ENCODE peak calls at places on chromosomes 2 and 18, in nine cellular contexts. One of them, this sample, is unnamed.

GRCh38 chr18:78892201-78892600 is 87.4 kb upstream of the SALL3 start:
- DNase-seq in left colon: no peak
- DNase-seq in CD8-positive, alpha-beta memory T cell: no peak
- DNase-seq in T-helper 17 cell: no peak
- DNase-seq in foreskin fibroblast: no peak
- DNase-seq in activated CD8-positive, alpha-beta memory T cell treated with anti-CD3 and anti-CD28 coated beads, Interleukin-2, amount 50 U/mL, for 48 hours: no peak
- DNase-seq in ELR: no peak
- DNase-seq in T-helper 2 cell treated with Interferon-gamma antibody and Interleukin-4, amounts not matched to agents 5 μg/mL and 100 μg/mL, for 36 hours: no peak
- DNase-seq in 8988T: no peak
- DNase-seq in this sample: no peak

GRCh38 chr18:23227729-23228075 is 92.4 kb downstream of the CABLES1 start:
- DNase-seq in left colon: no peak
- DNase-seq in CD8-positive, alpha-beta memory T cell: no peak
- DNase-seq in T-helper 17 cell: no peak
- DNase-seq in foreskin fibroblast: no peak
- DNase-seq in activated CD8-positive, alpha-beta memory T cell treated with anti-CD3 and anti-CD28 coated beads, Interleukin-2, amount 50 U/mL, for 48 hours: no peak
- DNase-seq in ELR: no peak
- DNase-seq in T-helper 2 cell treated with Interferon-gamma antibody and Interleukin-4, amounts not matched to agents 5 μg/mL and 100 μg/mL, for 36 hours: no peak
- DNase-seq in 8988T: no peak
- DNase-seq in this sample: no peak

GRCh38 chr2:189613650-189614420 is 33.2 kb upstream of the SLC40A1 start:
- DNase-seq in left colon: no peak
- DNase-seq in CD8-positive, alpha-beta memory T cell: no peak
- DNase-seq in T-helper 17 cell: no peak
- DNase-seq in foreskin fibroblast: peak
- DNase-seq in activated CD8-positive, alpha-beta memory T cell treated with anti-CD3 and anti-CD28 coated beads, Interleukin-2, amount 50 U/mL, for 48 hours: no peak
- DNase-seq in ELR: peak
- DNase-seq in T-helper 2 cell treated with Interferon-gamma antibody and Interleukin-4, amounts not matched to agents 5 μg/mL and 100 μg/mL, for 36 hours: no peak
- DNase-seq in 8988T: no peak
- DNase-seq in this sample: no peak

GRCh38 chr2:23698733-23699391 is 228.1 kb downstream of the ATAD2B start:
- DNase-seq in left colon: no peak
- DNase-seq in CD8-positive, alpha-beta memory T cell: no peak
- DNase-seq in T-helper 17 cell: no peak
- DNase-seq in foreskin fibroblast: no peak
- DNase-seq in activated CD8-positive, alpha-beta memory T cell treated with anti-CD3 and anti-CD28 coated beads, Interleukin-2, amount 50 U/mL, for 48 hours: no peak
- DNase-seq in ELR: no peak
- DNase-seq in T-helper 2 cell treated with Interferon-gamma antibody and Interleukin-4, amounts not matched to agents 5 μg/mL and 100 μg/mL, for 36 hours: no peak
- DNase-seq in 8988T: no peak
- DNase-seq in this sample: peak

GRCh38 chr2:10303634-10304378 is 1.1 kb downstream of the HPCAL1 start:
- DNase-seq in left colon: peak
- DNase-seq in CD8-positive, alpha-beta memory T cell: peak
- DNase-seq in T-helper 17 cell: no peak
- DNase-seq in foreskin fibroblast: peak
- DNase-seq in activated CD8-positive, alpha-beta memory T cell treated with anti-CD3 and anti-CD28 coated beads, Interleukin-2, amount 50 U/mL, for 48 hours: peak
- DNase-seq in ELR: peak
- DNase-seq in T-helper 2 cell treated with Interferon-gamma antibody and Interleukin-4, amounts not matched to agents 5 μg/mL and 100 μg/mL, for 36 hours: peak
- DNase-seq in 8988T: no peak
- DNase-seq in this sample: peak

GRCh38 chr2:215264374-215264773 is 47.5 kb upstream of the ATIC start:
- DNase-seq in left colon: no peak
- DNase-seq in CD8-positive, alpha-beta memory T cell: no peak
- DNase-seq in T-helper 17 cell: no peak
- DNase-seq in foreskin fibroblast: no peak
- DNase-seq in activated CD8-positive, alpha-beta memory T cell treated with anti-CD3 and anti-CD28 coated beads, Interleukin-2, amount 50 U/mL, for 48 hours: no peak
- DNase-seq in ELR: no peak
- DNase-seq in T-helper 2 cell treated with Interferon-gamma antibody and Interleukin-4, amounts not matched to agents 5 μg/mL and 100 μg/mL, for 36 hours: no peak
- DNase-seq in 8988T: no peak
- DNase-seq in this sample: no peak

GRCh38 chr2:161975062-161975812 is 98.8 kb downstream of the DPP4 start:
- DNase-seq in left colon: no peak
- DNase-seq in CD8-positive, alpha-beta memory T cell: no peak
- DNase-seq in T-helper 17 cell: no peak
- DNase-seq in foreskin fibroblast: no peak
- DNase-seq in activated CD8-positive, alpha-beta memory T cell treated with anti-CD3 and anti-CD28 coated beads, Interleukin-2, amount 50 U/mL, for 48 hours: no peak
- DNase-seq in ELR: no peak
- DNase-seq in T-helper 2 cell treated with Interferon-gamma antibody and Interleukin-4, amounts not matched to agents 5 μg/mL and 100 μg/mL, for 36 hours: no peak
- DNase-seq in 8988T: no peak
- DNase-seq in this sample: no peak

GRCh38 chr18:34661464-34662087 is 48.5 kb upstream of the DTNA start:
- DNase-seq in left colon: no peak
- DNase-seq in CD8-positive, alpha-beta memory T cell: no peak
- DNase-seq in T-helper 17 cell: no peak
- DNase-seq in foreskin fibroblast: peak
- DNase-seq in activated CD8-positive, alpha-beta memory T cell treated with anti-CD3 and anti-CD28 coated beads, Interleukin-2, amount 50 U/mL, for 48 hours: no peak
- DNase-seq in ELR: peak
- DNase-seq in T-helper 2 cell treated with Interferon-gamma antibody and Interleukin-4, amounts not matched to agents 5 μg/mL and 100 μg/mL, for 36 hours: no peak
- DNase-seq in 8988T: peak
- DNase-seq in this sample: no peak

GRCh38 chr2:157246212-157247067 is 11.1 kb upstream of the GALNT5 start:
- DNase-seq in left colon: no peak
- DNase-seq in CD8-positive, alpha-beta memory T cell: no peak
- DNase-seq in T-helper 17 cell: no peak
- DNase-seq in foreskin fibroblast: peak
- DNase-seq in activated CD8-positive, alpha-beta memory T cell treated with anti-CD3 and anti-CD28 coated beads, Interleukin-2, amount 50 U/mL, for 48 hours: peak
- DNase-seq in ELR: peak
- DNase-seq in T-helper 2 cell treated with Interferon-gamma antibody and Interleukin-4, amounts not matched to agents 5 μg/mL and 100 μg/mL, for 36 hours: no peak
- DNase-seq in 8988T: no peak
- DNase-seq in this sample: no peak

GRCh38 chr2:100653449-100654045 is 90.8 kb downstream of the PDCL3 start:
- DNase-seq in left colon: no peak
- DNase-seq in CD8-positive, alpha-beta memory T cell: no peak
- DNase-seq in T-helper 17 cell: no peak
- DNase-seq in foreskin fibroblast: no peak
- DNase-seq in activated CD8-positive, alpha-beta memory T cell treated with anti-CD3 and anti-CD28 coated beads, Interleukin-2, amount 50 U/mL, for 48 hours: no peak
- DNase-seq in ELR: no peak
- DNase-seq in T-helper 2 cell treated with Interferon-gamma antibody and Interleukin-4, amounts not matched to agents 5 μg/mL and 100 μg/mL, for 36 hours: no peak
- DNase-seq in 8988T: no peak
- DNase-seq in this sample: no peak

GRCh38 chr2:121790276-121790956 is 35.0 kb downstream of the TSN start:
- DNase-seq in left colon: no peak
- DNase-seq in CD8-positive, alpha-beta memory T cell: no peak
- DNase-seq in T-helper 17 cell: no peak
- DNase-seq in foreskin fibroblast: peak
- DNase-seq in activated CD8-positive, alpha-beta memory T cell treated with anti-CD3 and anti-CD28 coated beads, Interleukin-2, amount 50 U/mL, for 48 hours: no peak
- DNase-seq in ELR: peak
- DNase-seq in T-helper 2 cell treated with Interferon-gamma antibody and Interleukin-4, amounts not matched to agents 5 μg/mL and 100 μg/mL, for 36 hours: no peak
- DNase-seq in 8988T: peak
- DNase-seq in this sample: no peak

GRCh38 chr18:27075828-27076227 is 109.3 kb downstream of the CHST9 start:
- DNase-seq in left colon: no peak
- DNase-seq in CD8-positive, alpha-beta memory T cell: no peak
- DNase-seq in T-helper 17 cell: no peak
- DNase-seq in foreskin fibroblast: no peak
- DNase-seq in activated CD8-positive, alpha-beta memory T cell treated with anti-CD3 and anti-CD28 coated beads, Interleukin-2, amount 50 U/mL, for 48 hours: no peak
- DNase-seq in ELR: no peak
- DNase-seq in T-helper 2 cell treated with Interferon-gamma antibody and Interleukin-4, amounts not matched to agents 5 μg/mL and 100 μg/mL, for 36 hours: no peak
- DNase-seq in 8988T: no peak
- DNase-seq in this sample: no peak

GRCh38 chr2:67309281-67309680 is 87.9 kb upstream of the ETAA1 start:
- DNase-seq in left colon: no peak
- DNase-seq in CD8-positive, alpha-beta memory T cell: no peak
- DNase-seq in T-helper 17 cell: no peak
- DNase-seq in foreskin fibroblast: peak
- DNase-seq in activated CD8-positive, alpha-beta memory T cell treated with anti-CD3 and anti-CD28 coated beads, Interleukin-2, amount 50 U/mL, for 48 hours: no peak
- DNase-seq in ELR: peak
- DNase-seq in T-helper 2 cell treated with Interferon-gamma antibody and Interleukin-4, amounts not matched to agents 5 μg/mL and 100 μg/mL, for 36 hours: no peak
- DNase-seq in 8988T: no peak
- DNase-seq in this sample: no peak

GRCh38 chr2:106642679-106643078 is 155.5 kb downstream of the CD8B2 start:
- DNase-seq in left colon: no peak
- DNase-seq in CD8-positive, alpha-beta memory T cell: no peak
- DNase-seq in T-helper 17 cell: no peak
- DNase-seq in foreskin fibroblast: no peak
- DNase-seq in activated CD8-positive, alpha-beta memory T cell treated with anti-CD3 and anti-CD28 coated beads, Interleukin-2, amount 50 U/mL, for 48 hours: no peak
- DNase-seq in ELR: no peak
- DNase-seq in T-helper 2 cell treated with Interferon-gamma antibody and Interleukin-4, amounts not matched to agents 5 μg/mL and 100 μg/mL, for 36 hours: no peak
- DNase-seq in 8988T: no peak
- DNase-seq in this sample: no peak

GRCh38 chr2:241252778-241253475 is 62.5 kb downstream of the HDLBP start:
- DNase-seq in left colon: no peak
- DNase-seq in CD8-positive, alpha-beta memory T cell: no peak
- DNase-seq in T-helper 17 cell: no peak
- DNase-seq in foreskin fibroblast: no peak
- DNase-seq in activated CD8-positive, alpha-beta memory T cell treated with anti-CD3 and anti-CD28 coated beads, Interleukin-2, amount 50 U/mL, for 48 hours: no peak
- DNase-seq in ELR: no peak
- DNase-seq in T-helper 2 cell treated with Interferon-gamma antibody and Interleukin-4, amounts not matched to agents 5 μg/mL and 100 μg/mL, for 36 hours: no peak
- DNase-seq in 8988T: no peak
- DNase-seq in this sample: no peak

GRCh38 chr2:206276169-206276927 is 1.9 kb downstream of the ZDBF2 start:
- DNase-seq in left colon: no peak
- DNase-seq in CD8-positive, alpha-beta memory T cell: no peak
- DNase-seq in T-helper 17 cell: no peak
- DNase-seq in foreskin fibroblast: no peak
- DNase-seq in activated CD8-positive, alpha-beta memory T cell treated with anti-CD3 and anti-CD28 coated beads, Interleukin-2, amount 50 U/mL, for 48 hours: no peak
- DNase-seq in ELR: no peak
- DNase-seq in T-helper 2 cell treated with Interferon-gamma antibody and Interleukin-4, amounts not matched to agents 5 μg/mL and 100 μg/mL, for 36 hours: no peak
- DNase-seq in 8988T: no peak
- DNase-seq in this sample: no peak

GRCh38 chr2:62379576-62379975 is 126.4 kb downstream of the TMEM17 start:
- DNase-seq in left colon: no peak
- DNase-seq in CD8-positive, alpha-beta memory T cell: no peak
- DNase-seq in T-helper 17 cell: no peak
- DNase-seq in foreskin fibroblast: no peak
- DNase-seq in activated CD8-positive, alpha-beta memory T cell treated with anti-CD3 and anti-CD28 coated beads, Interleukin-2, amount 50 U/mL, for 48 hours: no peak
- DNase-seq in ELR: no peak
- DNase-seq in T-helper 2 cell treated with Interferon-gamma antibody and Interleukin-4, amounts not matched to agents 5 μg/mL and 100 μg/mL, for 36 hours: no peak
- DNase-seq in 8988T: no peak
- DNase-seq in this sample: no peak

GRCh38 chr2:166127217-166128155 is at the start of gene SCN1A:
- DNase-seq in left colon: no peak
- DNase-seq in CD8-positive, alpha-beta memory T cell: no peak
- DNase-seq in T-helper 17 cell: no peak
- DNase-seq in foreskin fibroblast: no peak
- DNase-seq in activated CD8-positive, alpha-beta memory T cell treated with anti-CD3 and anti-CD28 coated beads, Interleukin-2, amount 50 U/mL, for 48 hours: no peak
- DNase-seq in ELR: peak
- DNase-seq in T-helper 2 cell treated with Interferon-gamma antibody and Interleukin-4, amounts not matched to agents 5 μg/mL and 100 μg/mL, for 36 hours: no peak
- DNase-seq in 8988T: peak
- DNase-seq in this sample: no peak

GRCh38 chr2:132253496-132254305 is 91.9 kb upstream of the ANKRD30BL start:
- DNase-seq in left colon: no peak
- DNase-seq in CD8-positive, alpha-beta memory T cell: no peak
- DNase-seq in T-helper 17 cell: no peak
- DNase-seq in foreskin fibroblast: no peak
- DNase-seq in activated CD8-positive, alpha-beta memory T cell treated with anti-CD3 and anti-CD28 coated beads, Interleukin-2, amount 50 U/mL, for 48 hours: no peak
- DNase-seq in ELR: no peak
- DNase-seq in T-helper 2 cell treated with Interferon-gamma antibody and Interleukin-4, amounts not matched to agents 5 μg/mL and 100 μg/mL, for 36 hours: no peak
- DNase-seq in 8988T: no peak
- DNase-seq in this sample: no peak

GRCh38 chr18:23306842-23307241 is 146.2 kb upstream of the RIOK3 start:
- DNase-seq in left colon: no peak
- DNase-seq in CD8-positive, alpha-beta memory T cell: peak
- DNase-seq in T-helper 17 cell: no peak
- DNase-seq in foreskin fibroblast: no peak
- DNase-seq in activated CD8-positive, alpha-beta memory T cell treated with anti-CD3 and anti-CD28 coated beads, Interleukin-2, amount 50 U/mL, for 48 hours: peak
- DNase-seq in ELR: no peak
- DNase-seq in T-helper 2 cell treated with Interferon-gamma antibody and Interleukin-4, amounts not matched to agents 5 μg/mL and 100 μg/mL, for 36 hours: no peak
- DNase-seq in 8988T: no peak
- DNase-seq in this sample: no peak

GRCh38 chr2:38462121-38462634 is 85.1 kb upstream of the ATL2 start:
- DNase-seq in left colon: peak
- DNase-seq in CD8-positive, alpha-beta memory T cell: no peak
- DNase-seq in T-helper 17 cell: no peak
- DNase-seq in foreskin fibroblast: peak
- DNase-seq in activated CD8-positive, alpha-beta memory T cell treated with anti-CD3 and anti-CD28 coated beads, Interleukin-2, amount 50 U/mL, for 48 hours: peak
- DNase-seq in ELR: peak
- DNase-seq in T-helper 2 cell treated with Interferon-gamma antibody and Interleukin-4, amounts not matched to agents 5 μg/mL and 100 μg/mL, for 36 hours: peak
- DNase-seq in 8988T: no peak
- DNase-seq in this sample: peak

GRCh38 chr18:79599503-79599931 is 80.1 kb upstream of the CTDP1 start:
- DNase-seq in left colon: peak
- DNase-seq in CD8-positive, alpha-beta memory T cell: no peak
- DNase-seq in T-helper 17 cell: no peak
- DNase-seq in foreskin fibroblast: peak
- DNase-seq in activated CD8-positive, alpha-beta memory T cell treated with anti-CD3 and anti-CD28 coated beads, Interleukin-2, amount 50 U/mL, for 48 hours: no peak
- DNase-seq in ELR: no peak
- DNase-seq in T-helper 2 cell treated with Interferon-gamma antibody and Interleukin-4, amounts not matched to agents 5 μg/mL and 100 μg/mL, for 36 hours: no peak
- DNase-seq in 8988T: no peak
- DNase-seq in this sample: peak

GRCh38 chr2:23635666-23636340 is 250.8 kb downstream of the KLHL29 start:
- DNase-seq in left colon: no peak
- DNase-seq in CD8-positive, alpha-beta memory T cell: no peak
- DNase-seq in T-helper 17 cell: no peak
- DNase-seq in foreskin fibroblast: no peak
- DNase-seq in activated CD8-positive, alpha-beta memory T cell treated with anti-CD3 and anti-CD28 coated beads, Interleukin-2, amount 50 U/mL, for 48 hours: no peak
- DNase-seq in ELR: no peak
- DNase-seq in T-helper 2 cell treated with Interferon-gamma antibody and Interleukin-4, amounts not matched to agents 5 μg/mL and 100 μg/mL, for 36 hours: no peak
- DNase-seq in 8988T: no peak
- DNase-seq in this sample: no peak

GRCh38 chr2:236525416-236525997 is 44.1 kb upstream of the ACKR3 start:
- DNase-seq in left colon: no peak
- DNase-seq in CD8-positive, alpha-beta memory T cell: no peak
- DNase-seq in T-helper 17 cell: no peak
- DNase-seq in foreskin fibroblast: no peak
- DNase-seq in activated CD8-positive, alpha-beta memory T cell treated with anti-CD3 and anti-CD28 coated beads, Interleukin-2, amount 50 U/mL, for 48 hours: no peak
- DNase-seq in ELR: no peak
- DNase-seq in T-helper 2 cell treated with Interferon-gamma antibody and Interleukin-4, amounts not matched to agents 5 μg/mL and 100 μg/mL, for 36 hours: no peak
- DNase-seq in 8988T: no peak
- DNase-seq in this sample: no peak

GRCh38 chr2:109339519-109339991 is 210.6 kb downstream of the SH3RF3 start:
- DNase-seq in left colon: no peak
- DNase-seq in CD8-positive, alpha-beta memory T cell: no peak
- DNase-seq in T-helper 17 cell: no peak
- DNase-seq in foreskin fibroblast: peak
- DNase-seq in activated CD8-positive, alpha-beta memory T cell treated with anti-CD3 and anti-CD28 coated beads, Interleukin-2, amount 50 U/mL, for 48 hours: no peak
- DNase-seq in ELR: peak
- DNase-seq in T-helper 2 cell treated with Interferon-gamma antibody and Interleukin-4, amounts not matched to agents 5 μg/mL and 100 μg/mL, for 36 hours: no peak
- DNase-seq in 8988T: no peak
- DNase-seq in this sample: no peak

GRCh38 chr18:58194028-58194427 is 150.0 kb downstream of the NEDD4L start:
- DNase-seq in left colon: no peak
- DNase-seq in CD8-positive, alpha-beta memory T cell: no peak
- DNase-seq in T-helper 17 cell: no peak
- DNase-seq in foreskin fibroblast: no peak
- DNase-seq in activated CD8-positive, alpha-beta memory T cell treated with anti-CD3 and anti-CD28 coated beads, Interleukin-2, amount 50 U/mL, for 48 hours: no peak
- DNase-seq in ELR: peak
- DNase-seq in T-helper 2 cell treated with Interferon-gamma antibody and Interleukin-4, amounts not matched to agents 5 μg/mL and 100 μg/mL, for 36 hours: no peak
- DNase-seq in 8988T: no peak
- DNase-seq in this sample: no peak

GRCh38 chr18:74419761-74420160 is 37.3 kb downstream of the DIPK1C start:
- DNase-seq in left colon: no peak
- DNase-seq in CD8-positive, alpha-beta memory T cell: no peak
- DNase-seq in T-helper 17 cell: no peak
- DNase-seq in foreskin fibroblast: no peak
- DNase-seq in activated CD8-positive, alpha-beta memory T cell treated with anti-CD3 and anti-CD28 coated beads, Interleukin-2, amount 50 U/mL, for 48 hours: no peak
- DNase-seq in ELR: no peak
- DNase-seq in T-helper 2 cell treated with Interferon-gamma antibody and Interleukin-4, amounts not matched to agents 5 μg/mL and 100 μg/mL, for 36 hours: no peak
- DNase-seq in 8988T: no peak
- DNase-seq in this sample: no peak